ENCODE peak calls at places on chromosomes 5 and 9, in eight cellular contexts. V is fibroblast of lung, R is tibial nerve, G is colonic mucosa, Z is A549, S is heart left ventricle, U is upper lobe of right lung, P is breast epithelium. L is an unnamed sample. For H3K4me1, the result is how much of the 10 kb centered on the place peaks cover.

GRCh38 chr9:75914936-75915335 is 24.5 kb downstream of the PCSK5 start:
- DNase-seq in S (no peak), Z (no peak), G (no peak), R (no peak), V (no peak), P (no peak), U (no peak), L (no peak)

GRCh38 chr9:131651599-131651998 is 88.3 kb downstream of the RAPGEF1 start:
- DNase-seq in G (no peak), V (peak), R (no peak), Z (no peak), P (no peak), S (no peak), U (no peak), L (peak)

GRCh38 chr9:93121316-93122241 is 12.5 kb downstream of the NINJ1 start:
- DNase-seq in G (no peak), V (no peak), S (peak), Z (no peak), P (no peak), U (peak), R (no peak), L (no peak)

GRCh38 chr9:32589083-32589713 is 16.2 kb upstream of the NDUFB6 start:
- DNase-seq in U (no peak), G (no peak), P (no peak), Z (peak), V (peak), R (no peak), S (no peak), L (peak)

GRCh38 chr9:128096614-128097013 is 28.6 kb downstream of the SLC25A25 start:
- DNase-seq in P (no peak), G (no peak), U (no peak), Z (no peak), S (no peak), R (no peak), V (no peak), L (no peak)

GRCh38 chr9:37301369-37302172 is 120.9 kb upstream of the GRHPR start:
- DNase-seq in S (no peak), Z (no peak), V (no peak), U (no peak), R (no peak), P (no peak), G (no peak), L (no peak)

GRCh38 chr9:99076483-99077171 is 28.3 kb upstream of the TGFBR1 start:
- DNase-seq in Z (no peak), P (no peak), S (no peak), V (no peak), R (no peak), G (no peak), U (no peak), L (no peak)

GRCh38 chr5:14946813-14947640 is 75.4 kb upstream of the ANKH start:
- DNase-seq in Z (peak), P (no peak), V (no peak), U (no peak), S (no peak), G (peak), R (no peak), L (peak)

GRCh38 chr9:34413229-34413852 is 36.6 kb upstream of the MYORG start:
- DNase-seq in R (peak), P (no peak), U (no peak), Z (peak), V (peak), G (peak), S (no peak), L (peak)

GRCh38 chr5:176810084-176810597 is at the start of gene UNC5A:
- DNase-seq in S (no peak), P (no peak), U (no peak), R (no peak), Z (peak), V (peak), G (peak), L (no peak)

GRCh38 chr9:5043381-5043780 is 58.3 kb downstream of the JAK2 start:
- DNase-seq in R (no peak), S (no peak), U (no peak), P (no peak), G (no peak), V (no peak), Z (no peak), L (no peak)

GRCh38 chr5:81852277-81853004 is 101.5 kb upstream of the SSBP2 start:
- DNase-seq in G (peak), U (peak), V (peak), P (no peak), Z (peak), R (no peak), S (peak), L (no peak)

GRCh38 chr5:142012186-142012785 is 541 bp downstream of the GNPDA1 start:
- DNase-seq in G (peak), P (no peak), Z (peak), U (peak), S (peak), R (peak), V (no peak), L (no peak)

GRCh38 chr5:677131-678101 is 15.7 kb downstream of the TPPP start:
- DNase-seq in S (peak), R (no peak), G (peak), P (no peak), Z (no peak), U (no peak), V (no peak), L (no peak)

GRCh38 chr5:157516626-157517325 is 56.8 kb downstream of the NIPAL4 start:
- DNase-seq in R (no peak), P (no peak), V (peak), Z (peak), U (no peak), G (no peak), S (peak), L (peak)

GRCh38 chr9:130707225-130707976 is 13.8 kb downstream of the EXOSC2 start:
- DNase-seq in U (no peak), V (peak), Z (peak), R (peak), S (no peak), P (no peak), G (peak), L (no peak)

GRCh38 chr5:127934791-127935256 is 148.7 kb upstream of the SLC12A2 start:
- DNase-seq in G (no peak), S (no peak), Z (peak), R (no peak), V (peak), U (no peak), P (no peak), L (peak)

GRCh38 chr9:136720887-136721338 is 8.5 kb downstream of the DIPK1B start:
- DNase-seq in P (no peak), Z (no peak), G (no peak), V (no peak), U (no peak), R (no peak), S (no peak), L (no peak)
- H3K4me1 ChIP-seq in P (under half), Z (half or more), G (under half), V (under half), U (under half), R (under half), S (under half), L (under half)

GRCh38 chr5:111584651-111585050 is 72.3 kb upstream of the STARD4 start:
- DNase-seq in R (no peak), U (no peak), P (no peak), G (no peak), S (no peak), Z (no peak), V (peak), L (peak)
- H3K27ac ChIP-seq in R (no peak), U (no peak), P (no peak), G (no peak), S (no peak), Z (no peak), V (no peak), L (no peak)

GRCh38 chr5:135020111-135020895 is 13.7 kb downstream of the PITX1 start:
- DNase-seq in G (no peak), S (no peak), U (peak), R (no peak), V (no peak), P (no peak), Z (no peak), L (no peak)
- TF ChIP-seq CTCF in G (no peak), S (no peak), U (no peak), R (no peak), V (no peak), P (no peak), Z (no peak), L (no peak)

GRCh38 chr5:16147179-16147900 is 32.3 kb downstream of the MARCHF11 start:
- DNase-seq in G (no peak), Z (no peak), V (no peak), U (no peak), P (no peak), R (no peak), S (no peak), L (no peak)
- H3K4me1 ChIP-seq in G (under half), Z (under half), V (under half), U (under half), P (under half), R (under half), S (under half), L (under half)